ENCODE peak calls at places on chromosomes 1 and 21, in nine cellular contexts. L, C, I, S, A, Y, K, M and E are unnamed samples.

GRCh38 chr21:15283789-15284188 is 219.0 kb upstream of the NRIP1 start:
- DNase-seq in C (no peak), Y (no peak), S (no peak), L (no peak), K (no peak), A (no peak), M (peak; percentile 54), I (no peak), E (no peak)

GRCh38 chr1:245404952-245405351 is 250.2 kb downstream of the KIF26B start:
- DNase-seq in K (no peak), Y (no peak), M (no peak), L (no peak), C (no peak), A (no peak), S (no peak), I (no peak), E (no peak)

GRCh38 chr1:90393025-90393424 is 324.1 kb downstream of the BARHL2 start:
- DNase-seq in Y (peak; percentile 7), M (peak; percentile 26), A (peak; percentile 73), I (no peak), L (no peak), S (no peak), K (no peak), C (no peak), E (no peak)

GRCh38 chr1:32972814-32973428 is 8.3 kb upstream of the RNF19B start:
- DNase-seq in S (peak; percentile 94), M (no peak), C (peak; percentile 82), A (no peak), Y (peak; percentile 53), K (no peak), L (no peak), I (no peak), E (no peak)

GRCh38 chr1:16226129-16226494 is 10.9 kb downstream of the CPLANE2 start:
- DNase-seq in I (no peak), M (no peak), A (no peak), L (no peak), C (no peak), Y (no peak), S (no peak), K (no peak), E (no peak)

GRCh38 chr1:240094043-240094722 is 2.5 kb downstream of the FMN2 start:
- DNase-seq in A (no peak), Y (peak; percentile 45), M (no peak), L (no peak), S (no peak), K (no peak), I (no peak), C (no peak), E (no peak)

GRCh38 chr21:29793712-29794111 is 146.1 kb downstream of the GRIK1 start:
- DNase-seq in M (no peak), Y (no peak), I (no peak), L (no peak), A (no peak), C (no peak), K (no peak), S (no peak), E (no peak)

GRCh38 chr1:154773551-154773950 is 96.5 kb downstream of the KCNN3 start:
- DNase-seq in S (no peak), A (no peak), L (no peak), C (peak; percentile 53), I (no peak), K (no peak), M (no peak), Y (no peak), E (no peak)

GRCh38 chr1:230113605-230114241 is 46.7 kb downstream of the GALNT2 start:
- DNase-seq in S (peak; percentile 53), A (peak; percentile 72), I (peak; percentile 97), M (peak; percentile 90), Y (peak; percentile 95), C (peak; percentile 30), K (no peak), L (no peak), E (peak; percentile 91)

GRCh38 chr21:38311091-38311490 is 54.3 kb downstream of the KCNJ15 start:
- DNase-seq in C (no peak), L (no peak), S (no peak), M (no peak), A (no peak), K (no peak), Y (no peak), I (no peak), E (no peak)

GRCh38 chr1:27491748-27492700 is 2.1 kb upstream of the WASF2 start:
- DNase-seq in C (peak; percentile 84), S (no peak), I (no peak), K (no peak), A (no peak), Y (peak; percentile 29), L (no peak), M (peak; percentile 56), E (no peak)

GRCh38 chr1:198267056-198267455 is 110.3 kb downstream of the NEK7 start:
- DNase-seq in K (no peak), I (no peak), Y (no peak), S (no peak), M (no peak), A (no peak), L (no peak), C (no peak), E (no peak)

GRCh38 chr1:107692580-107693345 is 272.2 kb downstream of the VAV3 start:
- DNase-seq in A (no peak), L (no peak), C (no peak), S (no peak), Y (no peak), I (no peak), K (no peak), M (no peak), E (no peak)

GRCh38 chr1:221809101-221810029 is 67.5 kb upstream of the DUSP10 start:
- DNase-seq in K (no peak), S (no peak), L (no peak), C (no peak), M (no peak), A (no peak), Y (peak; percentile 30), I (no peak), E (no peak)

GRCh38 chr1:97364086-97364485 is 556.7 kb downstream of the DPYD start:
- DNase-seq in A (no peak), K (no peak), L (no peak), M (peak; percentile 49), I (peak; percentile 70), S (no peak), Y (peak; percentile 72), C (no peak), E (no peak)

GRCh38 chr1:2789986-2790581 is 11.4 kb downstream of the TTC34 start:
- DNase-seq in L (no peak), K (no peak), I (no peak), S (no peak), Y (no peak), C (no peak), M (no peak), A (no peak), E (no peak)

GRCh38 chr1:94698341-94698740 is 121.8 kb upstream of the SLC44A3 start:
- DNase-seq in M (no peak), K (no peak), L (no peak), I (peak; percentile 41), A (no peak), Y (peak; percentile 65), S (peak; percentile 1), C (no peak), E (no peak)

GRCh38 chr1:213388199-213388598 is 337.2 kb downstream of the RPS6KC1 start:
- DNase-seq in M (no peak), I (no peak), L (no peak), K (no peak), Y (no peak), A (no peak), C (no peak), S (no peak), E (no peak)

GRCh38 chr1:153610334-153611023 is 2.5 kb downstream of the S100A16 start:
- DNase-seq in C (no peak), I (peak; percentile 63), S (no peak), A (no peak), Y (peak; percentile 60), M (peak; percentile 73), L (no peak), K (no peak), E (no peak)

GRCh38 chr1:79040424-79041089 is 34.0 kb upstream of the ADGRL4 start:
- DNase-seq in A (no peak), S (no peak), L (no peak), M (peak; percentile 7), K (no peak), I (peak; percentile 57), Y (peak; percentile 1), C (no peak), E (no peak)

GRCh38 chr1:56645663-56646330 is 683 bp downstream of the PRKAA2 start:
- DNase-seq in C (peak; percentile 34), Y (no peak), K (no peak), L (no peak), M (no peak), S (peak; percentile 78), A (no peak), I (no peak), E (no peak)

GRCh38 chr1:118988186-118989005 is at the start of gene TBX15:
- DNase-seq in A (no peak), S (peak; percentile 87), Y (no peak), C (no peak), M (no peak), K (no peak), L (no peak), I (no peak), E (no peak)

GRCh38 chr1:32337855-32338636 is 2.0 kb upstream of the MARCKSL1 start:
- DNase-seq in A (no peak), S (no peak), L (no peak), M (no peak), K (no peak), Y (no peak), C (peak; percentile 96), I (peak; percentile 43), E (no peak)

GRCh38 chr1:226444901-226445300 is 37.0 kb upstream of the PARP1 start:
- DNase-seq in C (no peak), I (no peak), S (peak; percentile 52), K (no peak), M (no peak), A (no peak), Y (no peak), L (peak; percentile 31), E (no peak)

GRCh38 chr1:58896211-58897183 is 112.7 kb upstream of the JUN start:
- DNase-seq in I (no peak), K (no peak), A (no peak), S (peak; percentile 69), M (peak; percentile 89), L (no peak), C (peak; percentile 69), Y (peak; percentile 38), E (no peak)

GRCh38 chr1:156114101-156114918 is at the start of gene LMNA:
- DNase-seq in Y (peak; percentile 97), L (peak; percentile 71), A (peak; percentile 94), C (peak; percentile 89), M (peak; percentile 98), K (peak; percentile 98), S (peak; percentile 95), I (peak; percentile 96), E (peak; percentile 78)